ENCODE peak calls at places on chromosomes 6 and 20, in four cellular contexts. A, K, N and X are unnamed samples.

GRCh38 chr20:5770240-5770986 is 20.2 kb downstream of the SHLD1 start:
- DNase-seq in N (no peak), K (no peak), A (no peak), X (no peak)

GRCh38 chr6:112443118-112443641 is 96.0 kb downstream of the RFPL4B start:
- DNase-seq in N (no peak), A (no peak), K (no peak), X (no peak)

GRCh38 chr20:54093423-54094267 is 23.3 kb upstream of the BCAS1 start:
- DNase-seq in N (peak), A (no peak), K (no peak), X (no peak)

GRCh38 chr6:168084465-168085160 is 5.6 kb upstream of the FRMD1 start:
- DNase-seq in K (no peak), A (no peak), N (no peak), X (no peak)

GRCh38 chr20:56574531-56575142 is 41.6 kb downstream of the FAM209B start:
- DNase-seq in N (no peak), K (no peak), A (no peak), X (no peak)

GRCh38 chr6:44216677-44217331 is at the start of gene MYMX:
- DNase-seq in N (no peak), K (peak), A (no peak), X (peak)

GRCh38 chr20:24650091-24650490 is 180.7 kb downstream of the SYNDIG1 start:
- DNase-seq in A (no peak), N (no peak), K (no peak), X (no peak)

GRCh38 chr6:131532476-131533108 is 40.4 kb upstream of the ARG1 start:
- DNase-seq in N (no peak), A (no peak), K (no peak), X (no peak)

GRCh38 chr6:124770131-124770530 is 192.1 kb upstream of the RNF217 start:
- DNase-seq in A (no peak), K (no peak), N (no peak), X (no peak)

GRCh38 chr6:109816452-109817374 is 125.6 kb downstream of the FIG4 start:
- DNase-seq in A (peak), K (no peak), N (no peak), X (no peak)

GRCh38 chr6:5113096-5113495 is 28.0 kb downstream of the PPP1R3G start:
- DNase-seq in K (no peak), N (no peak), A (no peak), X (no peak)

GRCh38 chr6:5111626-5112025 is 26.5 kb downstream of the PPP1R3G start:
- DNase-seq in N (no peak), A (no peak), K (no peak), X (no peak)

GRCh38 chr6:5112065-5112799 is 27.1 kb downstream of the PPP1R3G start:
- DNase-seq in N (no peak), K (no peak), A (no peak), X (no peak)

GRCh38 chr6:5116243-5116991 is 31.3 kb downstream of the PPP1R3G start:
- DNase-seq in A (no peak), N (no peak), K (no peak), X (no peak)

DNA sequence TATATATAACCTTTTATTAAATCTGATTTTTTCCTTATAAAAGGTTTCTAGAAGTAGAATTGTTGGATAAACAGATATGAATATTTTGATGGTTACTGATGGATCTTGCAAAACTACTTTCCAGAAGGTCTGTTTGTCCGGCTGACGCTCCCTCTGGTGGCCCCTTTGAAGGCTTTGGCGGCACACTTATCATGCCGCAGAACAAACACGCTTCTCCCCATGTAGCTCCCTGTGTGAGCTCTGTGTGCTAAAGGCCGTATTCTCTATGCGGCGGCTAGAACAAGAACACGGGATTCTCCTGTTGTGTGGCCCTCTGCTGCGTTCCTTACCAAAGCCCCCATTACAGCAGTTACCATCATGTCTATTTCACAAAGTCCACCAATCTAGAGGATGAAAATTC is 30.0 kb downstream of the PPP1R3G start:
- DNase-seq in K (no peak), A (no peak), N (no peak), X (no peak)
- TF ChIP-seq CTCF in K (peak), A (no peak), N (peak), X (no peak)

GRCh38 chr6:117409420-117409819 is 16.3 kb downstream of the ROS1 start:
- DNase-seq in A (no peak), K (no peak), N (no peak), X (no peak)

GRCh38 chr6:117409863-117410262 is 15.9 kb downstream of the ROS1 start:
- DNase-seq in N (no peak), A (no peak), K (no peak), X (no peak)

GRCh38 chr6:117399924-117400323 is 25.8 kb downstream of the ROS1 start:
- DNase-seq in K (no peak), N (no peak), A (no peak), X (no peak)

GRCh38 chr6:117401799-117402198 is 23.9 kb downstream of the ROS1 start:
- DNase-seq in A (no peak), N (no peak), K (no peak), X (no peak)

GRCh38 chr6:117404548-117404947 is 21.2 kb downstream of the ROS1 start:
- DNase-seq in N (no peak), A (no peak), K (no peak), X (no peak)
- TF ChIP-seq CTCF in N (peak), A (no peak), K (no peak), X (no peak)

GRCh38 chr6:98054453-98054852 is 771.4 kb upstream of the MMS22L start:
- DNase-seq in N (no peak), K (no peak), A (no peak), X (no peak)
- TF ChIP-seq CTCF in N (peak), K (no peak), A (peak), X (no peak)

GRCh38 chr20:1191289-1191688 is 6.5 kb upstream of the TMEM74B start:
- DNase-seq in K (no peak), N (no peak), A (no peak), X (no peak)
- TF ChIP-seq CTCF in K (no peak), N (no peak), A (no peak), X (no peak)

DNA sequence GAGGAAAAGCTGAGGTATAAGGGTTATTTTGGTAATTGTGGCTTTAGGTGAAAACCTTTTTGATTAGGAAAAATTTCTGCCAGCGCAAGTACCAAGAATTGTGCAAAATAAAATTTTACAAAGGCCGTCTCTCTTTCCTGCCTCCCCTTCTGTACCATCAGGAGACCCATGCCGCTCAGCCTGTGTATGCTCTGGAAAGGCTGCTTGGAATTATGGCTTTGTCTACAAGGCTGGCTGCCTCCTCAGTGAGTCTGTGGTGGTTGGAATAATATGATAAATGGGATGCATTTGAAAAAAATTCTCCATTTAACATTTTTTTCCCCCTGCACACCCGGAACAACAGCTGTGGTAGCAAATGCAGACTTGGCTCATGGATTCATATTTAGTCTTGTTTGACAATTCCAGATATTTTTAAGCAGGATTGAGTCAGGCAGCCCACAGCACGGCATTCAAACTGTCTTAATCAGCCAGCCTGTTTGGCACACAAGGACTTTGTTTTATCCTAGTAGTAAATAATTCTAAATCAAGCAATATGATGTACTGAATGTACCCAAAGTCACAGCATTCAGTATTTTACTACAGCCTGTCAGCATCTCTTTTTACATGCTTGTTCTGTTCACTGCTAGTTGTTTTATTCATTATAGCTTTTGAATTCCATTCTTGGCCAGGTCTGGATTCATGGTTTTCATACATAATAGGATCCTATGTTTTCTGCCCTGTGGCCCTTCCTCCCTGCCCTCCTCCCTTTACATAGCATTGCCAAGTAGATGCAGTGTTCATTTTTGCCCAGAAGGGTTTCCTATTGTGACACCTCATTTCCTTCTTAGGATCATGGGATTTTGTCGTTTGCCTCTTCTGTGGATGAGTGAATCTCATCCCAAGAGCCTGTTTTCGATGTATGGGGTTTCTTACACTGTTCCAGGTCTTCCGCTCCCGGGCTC is 68.0 kb downstream of the LRRC1 start:
- DNase-seq in K (no peak), N (no peak), A (no peak), X (no peak)
- TF ChIP-seq CTCF in K (no peak), N (no peak), A (no peak), X (no peak)

GRCh38 chr6:90296346-90297123 is at the start of gene BACH2:
- DNase-seq in K (peak), N (peak), A (peak), X (peak)
- TF ChIP-seq CTCF in K (peak), N (peak), A (no peak), X (no peak)

DNA sequence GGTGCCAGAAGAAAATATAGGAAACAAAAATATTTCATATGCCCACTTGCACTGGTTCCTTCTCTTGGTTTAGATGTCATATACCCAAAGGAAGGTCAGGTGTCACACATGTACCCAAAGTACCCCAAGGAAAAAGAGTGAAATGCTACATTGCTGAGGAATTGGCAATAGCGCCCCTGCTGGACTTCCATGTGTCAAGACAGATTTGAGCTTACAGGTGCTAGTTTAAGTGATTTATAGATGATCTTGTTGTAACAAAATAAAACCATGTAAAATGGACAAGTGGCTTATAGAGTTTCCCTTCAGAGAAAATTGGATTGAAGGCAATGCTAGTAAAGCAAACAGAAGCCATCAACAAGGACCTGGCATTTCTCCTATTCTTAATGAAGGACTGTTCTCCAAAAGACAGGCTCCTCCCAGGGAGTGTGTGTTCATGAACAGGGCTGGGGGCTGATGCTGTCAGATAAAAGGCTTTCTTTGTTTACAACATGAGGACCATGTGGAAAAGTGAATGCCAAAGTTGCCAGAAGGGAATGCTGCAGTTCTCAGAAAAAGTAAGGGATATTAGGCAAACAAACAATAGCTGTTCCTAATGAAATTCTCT is 64.3 kb upstream of the PAK5 start:
- DNase-seq in A (peak), K (no peak), N (peak), X (peak)
- TF ChIP-seq CTCF in A (peak), K (peak), N (peak), X (peak)